ENCODE peak calls at places on chromosomes 5 and 9, in five cellular contexts. Y, B, W, R and S are unnamed samples.

GRCh38 chr5:110441035-110441434 is 285.4 kb downstream of the TMEM232 start:
- DNase-seq in R (no peak), W (peak; percentile 4), Y (peak; percentile 49), B (peak; percentile 2), S (no peak)

GRCh38 chr5:147887026-147887627 is 8.6 kb downstream of the SCGB3A2 start:
- DNase-seq in B (no peak), Y (no peak), R (no peak), W (peak; percentile 55), S (no peak)

GRCh38 chr5:109877670-109878045 is 187.9 kb downstream of the MAN2A1 start:
- DNase-seq in Y (no peak), B (no peak), W (no peak), R (no peak), S (no peak)

GRCh38 chr9:134358026-134358967 is 32.0 kb downstream of the RXRA start:
- DNase-seq in R (no peak), Y (no peak), W (peak; percentile 21), B (no peak), S (no peak)

GRCh38 chr5:173941758-173942401 is 47.1 kb upstream of the C5orf47 start:
- DNase-seq in B (no peak), R (no peak), W (no peak), Y (no peak), S (no peak)

GRCh38 chr5:120452471-120452870 is 11.6 kb upstream of the PRR16 start:
- DNase-seq in B (no peak), Y (no peak), W (no peak), R (no peak), S (no peak)

GRCh38 chr5:54470191-54470590 is 14.7 kb downstream of the HSPB3 start:
- DNase-seq in B (no peak), W (no peak), Y (peak; percentile 35), R (no peak), S (no peak)

GRCh38 chr5:27682600-27682999 is 644.2 kb upstream of the CDH9 start:
- DNase-seq in W (no peak), Y (no peak), B (no peak), R (no peak), S (no peak)

GRCh38 chr9:72623156-72623555 is 101.7 kb downstream of the TMC1 start:
- DNase-seq in W (no peak), R (no peak), Y (peak; percentile 14), B (no peak), S (no peak)

GRCh38 chr9:113516840-113517577 is 53.5 kb downstream of the RGS3 start:
- DNase-seq in W (no peak), R (no peak), B (peak; percentile 88), Y (no peak), S (no peak)

GRCh38 chr5:76521240-76521758 is 101.9 kb downstream of the F2RL2 start:
- DNase-seq in W (no peak), B (peak; percentile 12), Y (peak; percentile 39), R (no peak), S (no peak)

GRCh38 chr5:64384761-64385160 is 121.1 kb upstream of the RGS7BP start:
- DNase-seq in R (no peak), W (no peak), B (no peak), Y (no peak), S (no peak)

GRCh38 chr9:109013678-109014145 is 413 bp upstream of the CTNNAL1 start:
- DNase-seq in B (no peak), Y (peak; percentile 59), W (no peak), R (no peak), S (no peak)

GRCh38 chr5:157431544-157432200 is 28.3 kb upstream of the NIPAL4 start:
- DNase-seq in B (peak; percentile 27), W (peak; percentile 33), Y (peak; percentile 60), R (no peak), S (no peak)

GRCh38 chr5:135217669-135218485 is 181.2 kb downstream of the MACROH2A1 start:
- DNase-seq in R (peak; percentile 57), W (no peak), Y (no peak), B (no peak), S (peak; percentile 76)

GRCh38 chr5:151685749-151686672 is 704 bp downstream of the SPARC start:
- DNase-seq in W (no peak), Y (no peak), R (no peak), B (no peak), S (no peak)